ENCODE peak calls at places on chromosomes 6 and 20, in seven cellular contexts. One of them, this sample, is unnamed.

GRCh38 chr6:125888989-125889656 is 67.4 kb upstream of the HINT3 start:
- DNase-seq in breast epithelium: no peak
- DNase-seq in GM12891: no peak
- DNase-seq in spleen: no peak
- DNase-seq in GM23338: peak
- DNase-seq in K562: peak
- DNase-seq in HL-60: no peak
- DNase-seq in this sample: no peak

GRCh38 chr20:35320396-35321126 is 28.3 kb upstream of the FAM83C start:
- DNase-seq in HL-60: no peak
- DNase-seq in breast epithelium: no peak
- DNase-seq in K562: no peak
- DNase-seq in spleen: no peak
- DNase-seq in GM12891: no peak
- DNase-seq in GM23338: peak
- DNase-seq in this sample: no peak

GRCh38 chr6:73263570-73263909 is 544 bp upstream of the KHDC1 start:
- DNase-seq in spleen: no peak
- DNase-seq in K562: peak
- DNase-seq in HL-60: no peak
- DNase-seq in GM12891: no peak
- DNase-seq in GM23338: no peak
- DNase-seq in breast epithelium: no peak
- DNase-seq in this sample: no peak

GRCh38 chr6:44068607-44069296 is 58.5 kb downstream of the MRPL14 start:
- DNase-seq in GM23338: peak
- DNase-seq in HL-60: no peak
- DNase-seq in GM12891: no peak
- DNase-seq in breast epithelium: no peak
- DNase-seq in spleen: no peak
- DNase-seq in K562: no peak
- DNase-seq in this sample: no peak

GRCh38 chr6:166602928-166603690 is 16.6 kb upstream of the RAMACL start:
- DNase-seq in breast epithelium: no peak
- DNase-seq in K562: no peak
- DNase-seq in spleen: no peak
- DNase-seq in GM23338: no peak
- DNase-seq in HL-60: no peak
- DNase-seq in GM12891: no peak
- DNase-seq in this sample: no peak

GRCh38 chr6:133526436-133526835 is 285.3 kb downstream of the EYA4 start:
- DNase-seq in GM12891: no peak
- DNase-seq in GM23338: peak
- DNase-seq in breast epithelium: no peak
- DNase-seq in HL-60: no peak
- DNase-seq in spleen: no peak
- DNase-seq in K562: no peak
- DNase-seq in this sample: no peak

GRCh38 chr6:5989141-5989723 is 17.5 kb downstream of the NRN1 start:
- DNase-seq in K562: no peak
- DNase-seq in spleen: peak
- DNase-seq in GM23338: no peak
- DNase-seq in breast epithelium: no peak
- DNase-seq in HL-60: peak
- DNase-seq in GM12891: no peak
- DNase-seq in this sample: no peak

GRCh38 chr20:15708984-15709598 is 864.2 kb downstream of the KIF16B start:
- DNase-seq in GM23338: peak
- DNase-seq in spleen: peak
- DNase-seq in K562: peak
- DNase-seq in breast epithelium: no peak
- DNase-seq in HL-60: peak
- DNase-seq in GM12891: peak
- DNase-seq in this sample: peak

GRCh38 chr20:59148713-59149493 is 14.7 kb upstream of the ZNF831 start:
- DNase-seq in breast epithelium: no peak
- DNase-seq in spleen: peak
- DNase-seq in HL-60: no peak
- DNase-seq in GM23338: no peak
- DNase-seq in GM12891: no peak
- DNase-seq in K562: peak
- DNase-seq in this sample: no peak

GRCh38 chr6:20211941-20212391 is 303 bp downstream of the MBOAT1 start:
- DNase-seq in GM12891: no peak
- DNase-seq in HL-60: no peak
- DNase-seq in breast epithelium: no peak
- DNase-seq in K562: peak
- DNase-seq in GM23338: peak
- DNase-seq in spleen: no peak
- DNase-seq in this sample: no peak

GRCh38 chr6:138970856-138971425 is 17.1 kb downstream of the REPS1 start:
- DNase-seq in spleen: no peak
- DNase-seq in K562: no peak
- DNase-seq in GM12891: no peak
- DNase-seq in breast epithelium: no peak
- DNase-seq in HL-60: no peak
- DNase-seq in GM23338: no peak
- DNase-seq in this sample: no peak

GRCh38 chr6:147530132-147531060 is 21.9 kb downstream of the SAMD5 start:
- DNase-seq in GM12891: no peak
- DNase-seq in HL-60: no peak
- DNase-seq in GM23338: peak
- DNase-seq in spleen: no peak
- DNase-seq in K562: no peak
- DNase-seq in breast epithelium: no peak
- DNase-seq in this sample: no peak

GRCh38 chr6:160462551-160463109 is 114.5 kb downstream of the SLC22A3 start:
- DNase-seq in breast epithelium: no peak
- DNase-seq in HL-60: peak
- DNase-seq in GM23338: no peak
- DNase-seq in GM12891: peak
- DNase-seq in spleen: no peak
- DNase-seq in K562: no peak
- DNase-seq in this sample: no peak

GRCh38 chr20:57308451-57309410 is 20.9 kb upstream of the SPO11 start:
- DNase-seq in spleen: peak
- DNase-seq in HL-60: no peak
- DNase-seq in GM23338: no peak
- DNase-seq in breast epithelium: no peak
- DNase-seq in K562: peak
- DNase-seq in GM12891: no peak
- DNase-seq in this sample: no peak

GRCh38 chr6:105432797-105433196 is 29.9 kb upstream of the PREP start:
- DNase-seq in breast epithelium: no peak
- DNase-seq in GM12891: no peak
- DNase-seq in spleen: no peak
- DNase-seq in HL-60: no peak
- DNase-seq in GM23338: peak
- DNase-seq in K562: no peak
- DNase-seq in this sample: no peak

GRCh38 chr6:113630365-113630737 is 226.8 kb upstream of the MARCKS start:
- DNase-seq in K562: no peak
- DNase-seq in GM12891: no peak
- DNase-seq in GM23338: no peak
- DNase-seq in breast epithelium: no peak
- DNase-seq in spleen: no peak
- DNase-seq in HL-60: peak
- DNase-seq in this sample: no peak

GRCh38 chr20:57078101-57078500 is 188.3 kb downstream of the BMP7 start:
- DNase-seq in GM12891: no peak
- DNase-seq in HL-60: peak
- DNase-seq in K562: no peak
- DNase-seq in breast epithelium: no peak
- DNase-seq in GM23338: no peak
- DNase-seq in spleen: no peak
- DNase-seq in this sample: no peak

GRCh38 chr6:32075781-32076494 is 33.2 kb downstream of the TNXB start:
- DNase-seq in HL-60: no peak
- DNase-seq in spleen: no peak
- DNase-seq in breast epithelium: no peak
- DNase-seq in GM12891: no peak
- DNase-seq in GM23338: no peak
- DNase-seq in K562: no peak
- DNase-seq in this sample: no peak

GRCh38 chr6:33912177-33912576 is 108.4 kb upstream of the MLN start:
- DNase-seq in GM12891: no peak
- DNase-seq in GM23338: no peak
- DNase-seq in HL-60: no peak
- DNase-seq in spleen: no peak
- DNase-seq in breast epithelium: no peak
- DNase-seq in K562: no peak
- DNase-seq in this sample: no peak
- TF ChIP-seq POLR2AphosphoS5 in GM12891: no peak
- TF ChIP-seq POLR2AphosphoS5 in GM23338: no peak
- TF ChIP-seq POLR2AphosphoS5 in HL-60: no peak
- TF ChIP-seq POLR2AphosphoS5 in spleen: no peak
- TF ChIP-seq POLR2AphosphoS5 in breast epithelium: no peak
- TF ChIP-seq POLR2AphosphoS5 in K562: no peak
- TF ChIP-seq POLR2AphosphoS5 in this sample: no peak

DNA sequence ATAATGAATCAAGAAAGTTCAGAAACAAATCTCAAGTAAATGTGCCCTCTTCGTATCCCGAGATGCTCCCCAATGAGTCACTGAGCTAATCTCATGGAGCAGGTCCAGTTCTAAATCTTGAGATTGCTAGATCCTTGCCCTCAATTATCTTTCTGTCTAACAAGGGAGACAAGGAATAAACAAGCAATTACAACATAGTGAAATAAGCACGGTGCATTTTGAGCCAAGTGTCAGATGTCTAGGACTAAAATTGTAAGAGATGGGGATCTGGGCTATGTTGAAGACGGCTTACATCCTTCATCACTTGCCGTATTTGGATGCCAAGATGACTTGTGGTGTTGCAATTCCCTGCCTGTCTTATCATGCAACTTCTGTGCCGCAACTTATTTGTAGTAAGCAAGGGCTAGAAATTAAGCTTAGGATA is 56.5 kb upstream of the ADGRF1 start:
- DNase-seq in GM23338: no peak
- DNase-seq in spleen: no peak
- DNase-seq in K562: no peak
- DNase-seq in breast epithelium: no peak
- DNase-seq in GM12891: no peak
- DNase-seq in HL-60: peak
- DNase-seq in this sample: no peak
- TF ChIP-seq POLR2AphosphoS5 in GM23338: no peak
- TF ChIP-seq POLR2AphosphoS5 in spleen: peak
- TF ChIP-seq POLR2AphosphoS5 in K562: no peak
- TF ChIP-seq POLR2AphosphoS5 in breast epithelium: no peak
- TF ChIP-seq POLR2AphosphoS5 in GM12891: no peak
- TF ChIP-seq POLR2AphosphoS5 in HL-60: no peak
- TF ChIP-seq POLR2AphosphoS5 in this sample: no peak

GRCh38 chr20:36548704-36549627 is 7.6 kb downstream of the MYL9 start:
- DNase-seq in K562: no peak
- DNase-seq in breast epithelium: no peak
- DNase-seq in spleen: peak
- DNase-seq in HL-60: no peak
- DNase-seq in GM23338: no peak
- DNase-seq in GM12891: no peak
- DNase-seq in this sample: no peak

GRCh38 chr20:36548006-36548315 is 6.6 kb downstream of the MYL9 start:
- DNase-seq in HL-60: no peak
- DNase-seq in GM12891: no peak
- DNase-seq in K562: peak
- DNase-seq in GM23338: peak
- DNase-seq in spleen: peak
- DNase-seq in breast epithelium: no peak
- DNase-seq in this sample: peak

GRCh38 chr20:36550797-36551299 is 9.5 kb downstream of the MYL9 start:
- DNase-seq in HL-60: no peak
- DNase-seq in spleen: peak
- DNase-seq in breast epithelium: no peak
- DNase-seq in GM23338: no peak
- DNase-seq in GM12891: no peak
- DNase-seq in K562: no peak
- DNase-seq in this sample: no peak

GRCh38 chr20:36549628-36549941 is 8.3 kb downstream of the MYL9 start:
- DNase-seq in spleen: no peak
- DNase-seq in K562: no peak
- DNase-seq in breast epithelium: no peak
- DNase-seq in GM23338: no peak
- DNase-seq in GM12891: no peak
- DNase-seq in HL-60: no peak
- DNase-seq in this sample: no peak

GRCh38 chr20:36549942-36550796 is 8.8 kb downstream of the MYL9 start:
- DNase-seq in HL-60: no peak
- DNase-seq in GM12891: no peak
- DNase-seq in GM23338: no peak
- DNase-seq in spleen: peak
- DNase-seq in breast epithelium: no peak
- DNase-seq in K562: no peak
- DNase-seq in this sample: no peak
- TF ChIP-seq POLR2AphosphoS5 in HL-60: no peak
- TF ChIP-seq POLR2AphosphoS5 in GM12891: no peak
- TF ChIP-seq POLR2AphosphoS5 in GM23338: peak
- TF ChIP-seq POLR2AphosphoS5 in spleen: peak
- TF ChIP-seq POLR2AphosphoS5 in breast epithelium: no peak
- TF ChIP-seq POLR2AphosphoS5 in K562: no peak
- TF ChIP-seq POLR2AphosphoS5 in this sample: no peak

DNA sequence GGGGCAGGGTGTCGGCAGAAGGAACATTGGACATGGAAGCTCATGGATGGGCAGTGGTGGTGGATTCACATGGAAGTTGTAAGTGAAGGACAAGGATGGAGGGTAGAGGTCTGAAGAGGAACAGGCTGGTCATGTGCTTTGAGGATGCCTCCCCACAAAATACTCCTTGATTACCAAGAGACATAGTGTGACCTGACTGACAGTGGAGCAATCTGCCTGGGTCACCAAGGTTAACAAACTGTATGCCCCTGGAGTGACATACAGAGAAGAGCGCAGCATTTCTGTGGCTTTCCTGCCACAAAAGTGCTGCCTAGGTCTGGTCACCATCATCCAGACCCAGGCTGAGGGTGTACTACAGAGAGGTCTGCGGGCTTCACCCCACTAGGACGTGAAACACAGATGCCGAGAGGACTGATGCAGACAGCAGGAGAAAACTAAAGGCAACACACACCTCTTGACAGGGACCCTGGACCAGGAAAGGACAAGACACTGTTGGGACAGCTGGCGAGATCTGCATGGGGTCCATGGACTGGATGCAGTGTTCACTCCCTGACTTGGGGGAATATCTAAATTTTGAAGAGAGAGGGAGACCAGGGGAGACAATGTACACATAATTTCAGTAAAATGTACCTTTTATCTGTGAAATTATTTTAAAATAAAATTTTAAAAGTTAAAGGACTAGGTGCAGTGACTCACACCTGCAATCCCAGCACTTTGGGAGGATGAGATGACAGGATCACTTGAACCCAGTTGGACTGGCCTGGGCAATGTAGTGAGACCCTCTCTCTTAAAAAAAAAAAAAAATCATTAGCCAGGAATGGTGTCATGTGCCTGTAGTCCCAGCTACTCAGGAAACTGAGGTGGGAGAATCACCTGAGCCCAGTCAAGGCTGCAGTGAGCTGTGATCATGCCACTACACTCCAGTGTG is 64.9 kb downstream of the CSE1L start:
- DNase-seq in spleen: no peak
- DNase-seq in GM12891: no peak
- DNase-seq in HL-60: no peak
- DNase-seq in K562: no peak
- DNase-seq in breast epithelium: no peak
- DNase-seq in GM23338: no peak
- DNase-seq in this sample: no peak
- TF ChIP-seq POLR2AphosphoS5 in spleen: no peak
- TF ChIP-seq POLR2AphosphoS5 in GM12891: no peak
- TF ChIP-seq POLR2AphosphoS5 in HL-60: no peak
- TF ChIP-seq POLR2AphosphoS5 in K562: no peak
- TF ChIP-seq POLR2AphosphoS5 in breast epithelium: no peak
- TF ChIP-seq POLR2AphosphoS5 in GM23338: no peak
- TF ChIP-seq POLR2AphosphoS5 in this sample: no peak

GRCh38 chr6:157763129-157763893 is 59.7 kb upstream of the SNX9 start:
- DNase-seq in K562: peak
- DNase-seq in breast epithelium: peak
- DNase-seq in GM23338: peak
- DNase-seq in GM12891: no peak
- DNase-seq in HL-60: peak
- DNase-seq in spleen: no peak
- DNase-seq in this sample: no peak
- TF ChIP-seq POLR2AphosphoS5 in K562: peak
- TF ChIP-seq POLR2AphosphoS5 in breast epithelium: peak
- TF ChIP-seq POLR2AphosphoS5 in GM23338: no peak
- TF ChIP-seq POLR2AphosphoS5 in GM12891: no peak
- TF ChIP-seq POLR2AphosphoS5 in HL-60: no peak
- TF ChIP-seq POLR2AphosphoS5 in spleen: no peak
- TF ChIP-seq POLR2AphosphoS5 in this sample: no peak